ENCODE peak calls at places on chromosomes 2 and 18, in nine cellular contexts. One of them, this sample, is unnamed.

GRCh38 chr2:206257345-206257744 is 17.1 kb upstream of the ZDBF2 start:
- DNase-seq in GM23248: no peak
- DNase-seq in stimulated activated naive CD8-positive, alpha-beta T cell treated with anti-CD3 and anti-CD28 coated beads, Interleukin-15, Interleukin-2, amounts not matched to agents 100 U/mL and 50 U/mL, for 24 hours: no peak
- DNase-seq in NCI-H345: no peak
- DNase-seq in posterior cingulate gyrus: no peak
- DNase-seq in GM23338: no peak
- DNase-seq in sciatic nerve: no peak
- DNase-seq in T-helper 2 cell: no peak
- DNase-seq in stimulated activated naive B cell treated with anti-CD40 and anti-IgM and Interleukin-4, amounts not matched to agents 10 μg/mL and 1 μg/mL and 100 μg/mL, for 72 hours: no peak
- DNase-seq in this sample: no peak

GRCh38 chr18:46624127-46624526 is 32.9 kb downstream of the LOXHD1 start:
- DNase-seq in sciatic nerve: no peak
- DNase-seq in GM23248: peak; percentile 4
- DNase-seq in NCI-H345: no peak
- DNase-seq in posterior cingulate gyrus: peak; percentile 21
- DNase-seq in GM23338: no peak
- DNase-seq in T-helper 2 cell: no peak
- DNase-seq in stimulated activated naive CD8-positive, alpha-beta T cell treated with anti-CD3 and anti-CD28 coated beads, Interleukin-15, Interleukin-2, amounts not matched to agents 100 U/mL and 50 U/mL, for 24 hours: no peak
- DNase-seq in stimulated activated naive B cell treated with anti-CD40 and anti-IgM and Interleukin-4, amounts not matched to agents 10 μg/mL and 1 μg/mL and 100 μg/mL, for 72 hours: no peak
- DNase-seq in this sample: no peak

GRCh38 chr18:75207298-75208054 is 1.5 kb downstream of the PTGR3 start:
- DNase-seq in posterior cingulate gyrus: no peak
- DNase-seq in GM23248: peak; percentile 57
- DNase-seq in stimulated activated naive B cell treated with anti-CD40 and anti-IgM and Interleukin-4, amounts not matched to agents 10 μg/mL and 1 μg/mL and 100 μg/mL, for 72 hours: no peak
- DNase-seq in NCI-H345: no peak
- DNase-seq in sciatic nerve: no peak
- DNase-seq in T-helper 2 cell: no peak
- DNase-seq in stimulated activated naive CD8-positive, alpha-beta T cell treated with anti-CD3 and anti-CD28 coated beads, Interleukin-15, Interleukin-2, amounts not matched to agents 100 U/mL and 50 U/mL, for 24 hours: no peak
- DNase-seq in GM23338: no peak
- DNase-seq in this sample: no peak

GRCh38 chr2:209525336-209525735 is 101.5 kb downstream of the MAP2 start:
- DNase-seq in GM23338: no peak
- DNase-seq in stimulated activated naive B cell treated with anti-CD40 and anti-IgM and Interleukin-4, amounts not matched to agents 10 μg/mL and 1 μg/mL and 100 μg/mL, for 72 hours: no peak
- DNase-seq in posterior cingulate gyrus: no peak
- DNase-seq in stimulated activated naive CD8-positive, alpha-beta T cell treated with anti-CD3 and anti-CD28 coated beads, Interleukin-15, Interleukin-2, amounts not matched to agents 100 U/mL and 50 U/mL, for 24 hours: no peak
- DNase-seq in sciatic nerve: no peak
- DNase-seq in T-helper 2 cell: no peak
- DNase-seq in NCI-H345: no peak
- DNase-seq in GM23248: peak; percentile 23
- DNase-seq in this sample: no peak

GRCh38 chr18:76528477-76529432 is 33.7 kb upstream of the ZNF516 start:
- DNase-seq in T-helper 2 cell: no peak
- DNase-seq in NCI-H345: peak; percentile 13
- DNase-seq in GM23338: peak; percentile 48
- DNase-seq in posterior cingulate gyrus: no peak
- DNase-seq in sciatic nerve: no peak
- DNase-seq in stimulated activated naive CD8-positive, alpha-beta T cell treated with anti-CD3 and anti-CD28 coated beads, Interleukin-15, Interleukin-2, amounts not matched to agents 100 U/mL and 50 U/mL, for 24 hours: peak; percentile 49
- DNase-seq in GM23248: peak; percentile 70
- DNase-seq in stimulated activated naive B cell treated with anti-CD40 and anti-IgM and Interleukin-4, amounts not matched to agents 10 μg/mL and 1 μg/mL and 100 μg/mL, for 72 hours: no peak
- DNase-seq in this sample: peak; percentile 24

GRCh38 chr2:8116661-8117060 is 565.2 kb upstream of the ID2 start:
- DNase-seq in GM23248: no peak
- DNase-seq in GM23338: no peak
- DNase-seq in posterior cingulate gyrus: no peak
- DNase-seq in sciatic nerve: no peak
- DNase-seq in stimulated activated naive CD8-positive, alpha-beta T cell treated with anti-CD3 and anti-CD28 coated beads, Interleukin-15, Interleukin-2, amounts not matched to agents 100 U/mL and 50 U/mL, for 24 hours: no peak
- DNase-seq in T-helper 2 cell: no peak
- DNase-seq in NCI-H345: no peak
- DNase-seq in stimulated activated naive B cell treated with anti-CD40 and anti-IgM and Interleukin-4, amounts not matched to agents 10 μg/mL and 1 μg/mL and 100 μg/mL, for 72 hours: peak; percentile 20
- DNase-seq in this sample: no peak

GRCh38 chr18:7236899-7237298 is 6.0 kb downstream of the LRRC30 start:
- DNase-seq in posterior cingulate gyrus: no peak
- DNase-seq in stimulated activated naive CD8-positive, alpha-beta T cell treated with anti-CD3 and anti-CD28 coated beads, Interleukin-15, Interleukin-2, amounts not matched to agents 100 U/mL and 50 U/mL, for 24 hours: no peak
- DNase-seq in GM23338: no peak
- DNase-seq in NCI-H345: no peak
- DNase-seq in sciatic nerve: no peak
- DNase-seq in stimulated activated naive B cell treated with anti-CD40 and anti-IgM and Interleukin-4, amounts not matched to agents 10 μg/mL and 1 μg/mL and 100 μg/mL, for 72 hours: no peak
- DNase-seq in GM23248: no peak
- DNase-seq in T-helper 2 cell: no peak
- DNase-seq in this sample: no peak

GRCh38 chr18:44594779-44595467 is 85.8 kb upstream of the SETBP1 start:
- DNase-seq in T-helper 2 cell: no peak
- DNase-seq in stimulated activated naive B cell treated with anti-CD40 and anti-IgM and Interleukin-4, amounts not matched to agents 10 μg/mL and 1 μg/mL and 100 μg/mL, for 72 hours: no peak
- DNase-seq in stimulated activated naive CD8-positive, alpha-beta T cell treated with anti-CD3 and anti-CD28 coated beads, Interleukin-15, Interleukin-2, amounts not matched to agents 100 U/mL and 50 U/mL, for 24 hours: no peak
- DNase-seq in GM23338: peak; percentile 41
- DNase-seq in NCI-H345: no peak
- DNase-seq in GM23248: peak; percentile 90
- DNase-seq in sciatic nerve: no peak
- DNase-seq in posterior cingulate gyrus: no peak
- DNase-seq in this sample: peak; percentile 44

GRCh38 chr2:359047-359446 is 71.2 kb upstream of the ALKAL2 start:
- DNase-seq in stimulated activated naive CD8-positive, alpha-beta T cell treated with anti-CD3 and anti-CD28 coated beads, Interleukin-15, Interleukin-2, amounts not matched to agents 100 U/mL and 50 U/mL, for 24 hours: no peak
- DNase-seq in posterior cingulate gyrus: no peak
- DNase-seq in GM23248: no peak
- DNase-seq in stimulated activated naive B cell treated with anti-CD40 and anti-IgM and Interleukin-4, amounts not matched to agents 10 μg/mL and 1 μg/mL and 100 μg/mL, for 72 hours: no peak
- DNase-seq in NCI-H345: no peak
- DNase-seq in GM23338: no peak
- DNase-seq in T-helper 2 cell: no peak
- DNase-seq in sciatic nerve: no peak
- DNase-seq in this sample: no peak

GRCh38 chr2:42105330-42106256 is 57.8 kb downstream of the PKDCC start:
- DNase-seq in NCI-H345: no peak
- DNase-seq in GM23248: no peak
- DNase-seq in posterior cingulate gyrus: no peak
- DNase-seq in GM23338: peak; percentile 28
- DNase-seq in stimulated activated naive CD8-positive, alpha-beta T cell treated with anti-CD3 and anti-CD28 coated beads, Interleukin-15, Interleukin-2, amounts not matched to agents 100 U/mL and 50 U/mL, for 24 hours: peak; percentile 72
- DNase-seq in stimulated activated naive B cell treated with anti-CD40 and anti-IgM and Interleukin-4, amounts not matched to agents 10 μg/mL and 1 μg/mL and 100 μg/mL, for 72 hours: no peak
- DNase-seq in T-helper 2 cell: peak; percentile 41
- DNase-seq in sciatic nerve: no peak
- DNase-seq in this sample: no peak

This sample was measured in T47D.